ENCODE peak calls at places on chromosomes 11 and 22, in five cellular contexts. One of them, this sample, is unnamed.

GRCh38 chr11:73390601-73391565 is 14.7 kb downstream of the RELT start:
- DNase-seq in GM06990: no peak
- DNase-seq in stomach: no peak
- DNase-seq in MG63: no peak
- DNase-seq in adrenal gland: no peak
- DNase-seq in this sample: no peak

GRCh38 chr11:122791836-122792235 is 46.5 kb upstream of the CRTAM start:
- DNase-seq in GM06990: no peak
- DNase-seq in stomach: no peak
- DNase-seq in MG63: peak
- DNase-seq in adrenal gland: no peak
- DNase-seq in this sample: peak

GRCh38 chr22:38921126-38921525 is 36.3 kb upstream of the APOBEC3A start:
- DNase-seq in GM06990: no peak
- DNase-seq in stomach: peak
- DNase-seq in MG63: no peak
- DNase-seq in adrenal gland: no peak
- DNase-seq in this sample: no peak

GRCh38 chr22:35344956-35345690 is 35.8 kb upstream of the HMOX1 start:
- DNase-seq in GM06990: no peak
- DNase-seq in stomach: no peak
- DNase-seq in MG63: no peak
- DNase-seq in adrenal gland: no peak
- DNase-seq in this sample: no peak

GRCh38 chr11:127493330-127493729 is 492.8 kb upstream of the KIRREL3 start:
- DNase-seq in GM06990: no peak
- DNase-seq in stomach: no peak
- DNase-seq in MG63: no peak
- DNase-seq in adrenal gland: no peak
- DNase-seq in this sample: peak

GRCh38 chr22:29151316-29151715 is 54.4 kb upstream of the EMID1 start:
- DNase-seq in GM06990: no peak
- DNase-seq in stomach: peak
- DNase-seq in MG63: no peak
- DNase-seq in adrenal gland: peak
- DNase-seq in this sample: peak

GRCh38 chr22:28514314-28514713 is 165.3 kb downstream of the TTC28 start:
- DNase-seq in GM06990: no peak
- DNase-seq in stomach: no peak
- DNase-seq in MG63: no peak
- DNase-seq in adrenal gland: no peak
- DNase-seq in this sample: peak

GRCh38 chr11:127274328-127274676 is 273.7 kb upstream of the KIRREL3 start:
- DNase-seq in GM06990: no peak
- DNase-seq in stomach: no peak
- DNase-seq in MG63: no peak
- DNase-seq in adrenal gland: no peak
- DNase-seq in this sample: no peak

GRCh38 chr11:10749476-10749875 is 1.6 kb upstream of the CTR9 start:
- DNase-seq in GM06990: no peak
- DNase-seq in stomach: no peak
- DNase-seq in MG63: no peak
- DNase-seq in adrenal gland: no peak
- DNase-seq in this sample: no peak

GRCh38 chr22:47777426-47777825 is 1015.0 kb downstream of the TBC1D22A start:
- DNase-seq in GM06990: no peak
- DNase-seq in stomach: no peak
- DNase-seq in MG63: no peak
- DNase-seq in adrenal gland: no peak
- DNase-seq in this sample: no peak

GRCh38 chr11:111982019-111982464 is 43.2 kb upstream of the DLAT start:
- DNase-seq in GM06990: no peak
- DNase-seq in stomach: peak
- DNase-seq in MG63: no peak
- DNase-seq in adrenal gland: peak
- DNase-seq in this sample: peak

GRCh38 chr22:20012741-20013331 is 3.8 kb downstream of the ARVCF start:
- DNase-seq in GM06990: no peak
- DNase-seq in stomach: no peak
- DNase-seq in MG63: no peak
- DNase-seq in adrenal gland: no peak
- DNase-seq in this sample: no peak

GRCh38 chr11:135008001-135008405 is 596.0 kb upstream of the B3GAT1 start:
- DNase-seq in GM06990: no peak
- DNase-seq in stomach: no peak
- DNase-seq in MG63: no peak
- DNase-seq in adrenal gland: no peak
- DNase-seq in this sample: no peak

GRCh38 chr11:92152245-92152644 is 72.4 kb upstream of the FAT3 start:
- DNase-seq in GM06990: no peak
- DNase-seq in stomach: no peak
- DNase-seq in MG63: no peak
- DNase-seq in adrenal gland: no peak
- DNase-seq in this sample: no peak

GRCh38 chr22:41124086-41124485 is 31.7 kb downstream of the EP300 start:
- DNase-seq in GM06990: no peak
- DNase-seq in stomach: no peak
- DNase-seq in MG63: no peak
- DNase-seq in adrenal gland: no peak
- DNase-seq in this sample: no peak

GRCh38 chr22:27045103-27045940 is 387.9 kb downstream of the MIAT start:
- DNase-seq in GM06990: no peak
- DNase-seq in stomach: no peak
- DNase-seq in MG63: peak
- DNase-seq in adrenal gland: no peak
- DNase-seq in this sample: no peak